ENCODE peak calls at places on chromosomes 7 and 10, in ten cellular contexts. F, D, B, G, E, P, C, Q, M and W are unnamed samples.

GRCh38 chr7:74063223-74063641 is 20.4 kb upstream of the LIMK1 start:
- DNase-seq in F (no peak), D (no peak), B (no peak), G (no peak), E (no peak), P (no peak), C (no peak), Q (no peak), M (no peak), W (no peak)

GRCh38 chr10:30791197-30791611 is 161.7 kb upstream of the LYZL2 start:
- DNase-seq in F (peak), D (no peak), B (no peak), G (no peak), E (no peak), P (no peak), C (no peak), Q (no peak), M (no peak), W (no peak)

GRCh38 chr10:90857635-90858488 is at the start of gene HTR7:
- DNase-seq in F (peak), D (peak), B (no peak), G (no peak), E (peak), P (peak), C (peak), Q (peak), M (peak), W (peak)

GRCh38 chr7:33903770-33904679 is 1.3 kb upstream of the BMPER start:
- DNase-seq in F (peak), D (no peak), B (no peak), G (no peak), E (no peak), P (peak), C (peak), Q (peak), M (peak), W (no peak)

GRCh38 chr7:27149817-27150567 is 2.4 kb downstream of the HOXA3 start:
- DNase-seq in F (no peak), D (no peak), B (no peak), G (no peak), E (peak), P (no peak), C (no peak), Q (peak), M (no peak), W (no peak)

GRCh38 chr10:63256047-63256773 is 123.1 kb downstream of the NRBF2 start:
- DNase-seq in F (peak), D (no peak), B (no peak), G (no peak), E (no peak), P (no peak), C (no peak), Q (no peak), M (no peak), W (no peak)

GRCh38 chr10:14093735-14094484 is 236.8 kb downstream of the FRMD4A start:
- DNase-seq in F (peak), D (no peak), B (peak), G (peak), E (no peak), P (peak), C (peak), Q (no peak), M (peak), W (no peak)

GRCh38 chr10:132481690-132482089 is 55.9 kb upstream of the INPP5A start:
- DNase-seq in F (no peak), D (no peak), B (no peak), G (no peak), E (no peak), P (no peak), C (no peak), Q (no peak), M (peak), W (no peak)

GRCh38 chr7:36615877-36616276 is 108.4 kb downstream of the AOAH start:
- DNase-seq in F (no peak), D (no peak), B (no peak), G (no peak), E (no peak), P (no peak), C (no peak), Q (no peak), M (peak), W (no peak)

GRCh38 chr10:27242951-27243551 is 2.5 kb upstream of the ACBD5 start:
- DNase-seq in F (peak), D (peak), B (no peak), G (peak), E (no peak), P (peak), C (peak), Q (peak), M (peak), W (peak)

GRCh38 chr7:45869426-45869825 is 3.5 kb downstream of the CCDC201 start:
- DNase-seq in F (no peak), D (no peak), B (peak), G (no peak), E (no peak), P (no peak), C (no peak), Q (no peak), M (no peak), W (no peak)

GRCh38 chr7:130140551-130141160 is 64.5 kb downstream of the TMEM209 start:
- DNase-seq in F (no peak), D (no peak), B (no peak), G (no peak), E (peak), P (no peak), C (no peak), Q (peak), M (peak), W (no peak)

GRCh38 chr7:38465946-38466345 is 165.2 kb downstream of the AMPH start:
- DNase-seq in F (peak), D (no peak), B (no peak), G (no peak), E (no peak), P (no peak), C (no peak), Q (no peak), M (no peak), W (no peak)

GRCh38 chr10:84842593-84842992 is 514.2 kb downstream of the CCSER2 start:
- DNase-seq in F (no peak), D (no peak), B (no peak), G (no peak), E (no peak), P (no peak), C (no peak), Q (no peak), M (no peak), W (peak)

GRCh38 chr7:46279290-46279689 is 358.2 kb upstream of the IGFBP3 start:
- DNase-seq in F (no peak), D (no peak), B (no peak), G (no peak), E (no peak), P (no peak), C (no peak), Q (no peak), M (no peak), W (no peak)

GRCh38 chr10:120511165-120511564 is 54.1 kb downstream of the PLPP4 start:
- DNase-seq in F (no peak), D (no peak), B (no peak), G (no peak), E (no peak), P (no peak), C (peak), Q (no peak), M (no peak), W (no peak)

GRCh38 chr7:218896-219580 is 26.7 kb downstream of the FAM20C start:
- DNase-seq in F (no peak), D (no peak), B (no peak), G (no peak), E (no peak), P (no peak), C (no peak), Q (no peak), M (no peak), W (no peak)